ENCODE peak calls at places on chromosomes 12 and 14, in ten cellular contexts. Y, C, P, L, Z, F, B, R, A and O are unnamed samples.

GRCh38 chr14:74846968-74847549 is 28.9 kb downstream of the PROX2 start:
- DNase-seq in F (peak), B (no peak), C (peak), L (peak), R (peak), Y (no peak), A (no peak), Z (no peak), P (no peak), O (no peak)

GRCh38 chr14:105075364-105076295 is 10.4 kb upstream of the GPR132 start:
- DNase-seq in Z (no peak), L (no peak), F (peak), P (peak), R (no peak), A (no peak), C (peak), Y (no peak), B (peak), O (no peak)

GRCh38 chr12:4763549-4763948 is 43.3 kb downstream of the GALNT8 start:
- DNase-seq in R (no peak), C (no peak), A (no peak), Y (peak), P (no peak), L (peak), Z (no peak), B (peak), F (no peak), O (no peak)

GRCh38 chr14:55111122-55111705 is 17.8 kb upstream of the LGALS3 start:
- DNase-seq in P (no peak), F (no peak), L (no peak), B (no peak), Z (no peak), Y (no peak), A (no peak), C (no peak), R (no peak), O (no peak)

GRCh38 chr14:55518391-55518790 is 61.6 kb upstream of the KTN1 start:
- DNase-seq in F (peak), P (no peak), Z (no peak), A (no peak), L (no peak), R (no peak), Y (no peak), C (no peak), B (no peak), O (no peak)

GRCh38 chr12:56993346-56993745 is 13.0 kb downstream of the ZBTB39 start:
- DNase-seq in Z (no peak), C (no peak), L (no peak), P (no peak), R (no peak), A (no peak), F (no peak), Y (peak), B (no peak), O (no peak)

GRCh38 chr12:12736759-12737676 is 19.9 kb downstream of the CDKN1B start:
- DNase-seq in F (peak), Y (no peak), P (no peak), A (no peak), R (peak), C (peak), Z (no peak), L (peak), B (no peak), O (no peak)

GRCh38 chr12:32089156-32089950 is 17.3 kb upstream of the BICD1 start:
- DNase-seq in F (no peak), Z (no peak), R (no peak), Y (no peak), P (no peak), A (no peak), C (no peak), B (peak), L (peak), O (no peak)

GRCh38 chr12:108511633-108512540 is 3.2 kb upstream of the FICD start:
- DNase-seq in R (peak), B (peak), F (peak), P (peak), Y (peak), L (peak), A (peak), Z (peak), C (peak), O (peak)

GRCh38 chr14:22282429-22282828 is 306.6 kb downstream of the DAD1 start:
- DNase-seq in P (no peak), C (no peak), A (no peak), F (no peak), R (no peak), Z (no peak), L (no peak), Y (no peak), B (no peak), O (no peak)

GRCh38 chr14:97066068-97066899 is 269.1 kb downstream of the VRK1 start:
- DNase-seq in R (no peak), L (no peak), Y (no peak), C (no peak), P (no peak), A (no peak), B (no peak), F (no peak), Z (no peak), O (no peak)

GRCh38 chr14:90053044-90053443 is 8.8 kb upstream of the KCNK13 start:
- DNase-seq in L (peak), Z (no peak), P (no peak), R (peak), F (no peak), A (no peak), Y (no peak), C (peak), B (no peak), O (peak)

GRCh38 chr12:97960225-97960624 is 497.6 kb downstream of the RMST start:
- DNase-seq in B (no peak), C (no peak), F (no peak), P (no peak), L (no peak), Z (no peak), Y (no peak), A (no peak), R (no peak), O (no peak)

GRCh38 chr12:108939594-108939993 is 59.7 kb downstream of the DAO start:
- DNase-seq in Z (no peak), C (peak), L (peak), R (peak), Y (no peak), F (peak), B (peak), A (no peak), P (peak), O (no peak)

DNA sequence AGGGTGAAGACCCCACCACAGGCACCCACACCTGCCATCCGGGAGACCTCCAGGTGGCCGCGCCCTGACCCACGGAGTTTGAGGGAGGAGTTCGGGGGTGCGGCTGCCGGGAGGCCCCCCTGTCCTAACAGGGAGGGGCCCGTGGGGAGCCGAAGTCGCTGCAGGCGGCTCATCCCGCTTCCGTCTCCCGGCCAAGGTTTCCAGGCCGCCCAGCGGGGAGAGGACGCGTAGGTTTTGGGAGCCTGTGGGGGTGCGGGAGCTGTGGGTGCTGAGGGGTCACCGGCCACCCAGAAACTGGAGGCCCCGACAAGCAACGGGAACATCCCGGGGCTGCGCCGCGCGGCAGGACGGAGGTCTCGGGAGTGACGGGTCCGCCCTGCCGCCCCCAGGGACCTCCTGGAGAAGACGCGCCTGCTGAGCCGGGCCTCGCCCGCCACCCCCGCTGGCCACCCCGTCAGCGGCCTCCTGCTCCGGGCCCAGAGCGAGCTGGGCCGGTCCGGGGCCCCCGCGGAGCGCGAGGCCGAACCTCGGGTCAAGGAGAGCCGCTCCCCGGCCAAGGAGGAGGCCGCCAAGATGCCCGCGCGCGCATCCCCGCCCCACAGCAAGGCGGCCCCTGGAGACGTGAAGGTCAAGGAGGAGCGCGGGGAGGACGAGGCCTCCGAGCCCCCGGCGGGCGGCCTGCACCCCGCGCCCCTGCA is 27.7 kb downstream of the LRCOL1 start:
- DNase-seq in L (no peak), C (no peak), R (no peak), A (no peak), P (no peak), Y (no peak), Z (no peak), F (no peak), B (no peak), O (no peak)
- H3K4me3 ChIP-seq in L (no peak), C (no peak), R (no peak), A (peak), P (no peak), Y (peak), Z (no peak), F (peak), B (no peak), O (no peak)

GRCh38 chr14:59293934-59294661 is 105.6 kb downstream of the DAAM1 start:
- DNase-seq in R (no peak), P (no peak), F (no peak), C (peak), B (no peak), Z (no peak), L (no peak), A (no peak), Y (no peak), O (no peak)
- TF ChIP-seq CTCF in R (no peak), P (no peak), F (no peak), C (no peak), B (no peak), Z (no peak), L (no peak), A (no peak), Y (no peak), O (no peak)

DNA sequence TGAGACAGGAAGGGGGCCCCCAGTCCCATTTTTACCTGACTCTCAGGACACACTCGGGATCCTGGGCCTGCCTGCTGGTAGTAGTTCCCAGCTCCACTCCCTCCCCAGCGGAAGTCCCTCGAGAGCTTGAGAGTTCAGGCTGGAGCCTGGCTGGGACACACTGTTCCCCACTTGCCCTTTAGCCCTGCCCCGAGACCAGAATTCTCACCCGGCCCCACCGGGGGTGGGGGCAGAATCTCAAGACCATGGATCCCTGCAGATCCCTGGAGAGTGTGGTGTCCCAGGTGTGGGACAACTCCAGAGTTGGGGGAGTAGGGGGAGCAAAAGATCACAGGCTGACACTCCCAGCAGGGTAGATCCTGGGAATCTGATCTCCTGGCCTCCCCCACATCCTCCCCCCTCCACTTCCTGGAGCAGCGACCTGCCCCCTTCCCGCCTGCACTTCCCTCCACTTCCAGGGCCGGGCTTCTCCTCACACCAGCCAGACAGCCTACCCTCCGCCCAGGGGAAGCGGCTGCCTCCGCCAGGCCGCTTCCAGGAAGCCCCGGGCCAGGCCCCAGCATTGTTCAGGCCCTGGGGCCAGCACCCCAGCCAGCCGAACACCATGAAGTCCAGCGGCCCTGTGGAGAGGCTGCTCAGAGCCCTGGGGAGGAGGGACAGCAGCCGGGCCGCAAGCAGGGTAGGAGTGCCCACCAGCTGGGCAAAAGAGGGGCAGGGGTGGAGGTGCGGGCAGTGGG is at the start of gene TNS2:
- DNase-seq in Y (peak), A (peak), C (peak), B (peak), Z (no peak), R (peak), P (no peak), L (peak), F (peak), O (no peak)
- H3K4me3 ChIP-seq in Y (peak), A (peak), C (peak), B (no peak), Z (peak), R (peak), P (peak), L (peak), F (peak), O (peak)

GRCh38 chr12:126617312-126617711 is 1552.1 kb downstream of the AACS start:
- DNase-seq in Z (no peak), Y (no peak), L (no peak), P (no peak), C (no peak), A (no peak), R (no peak), B (peak), F (no peak), O (no peak)
- TF ChIP-seq CTCF in Z (no peak), Y (no peak), L (no peak), P (peak), C (peak), A (no peak), R (peak), B (peak), F (peak), O (peak)

GRCh38 chr12:42483534-42483857 is 106.0 kb downstream of the PRICKLE1 start:
- DNase-seq in F (no peak), C (peak), P (no peak), B (peak), R (no peak), Y (no peak), A (no peak), Z (no peak), L (no peak), O (no peak)

GRCh38 chr12:42484996-42485395 is 104.5 kb downstream of the PRICKLE1 start:
- DNase-seq in R (no peak), A (no peak), Y (no peak), P (no peak), L (no peak), F (no peak), C (peak), B (no peak), Z (no peak), O (no peak)

GRCh38 chr12:42482820-42483533 is 106.6 kb downstream of the PRICKLE1 start:
- DNase-seq in Y (no peak), L (peak), R (peak), P (peak), F (peak), Z (no peak), A (peak), C (peak), B (peak), O (no peak)

GRCh38 chr12:42486407-42486806 is 103.1 kb downstream of the PRICKLE1 start:
- DNase-seq in Y (no peak), C (no peak), Z (no peak), L (no peak), F (no peak), R (no peak), B (no peak), P (no peak), A (no peak), O (no peak)

DNA sequence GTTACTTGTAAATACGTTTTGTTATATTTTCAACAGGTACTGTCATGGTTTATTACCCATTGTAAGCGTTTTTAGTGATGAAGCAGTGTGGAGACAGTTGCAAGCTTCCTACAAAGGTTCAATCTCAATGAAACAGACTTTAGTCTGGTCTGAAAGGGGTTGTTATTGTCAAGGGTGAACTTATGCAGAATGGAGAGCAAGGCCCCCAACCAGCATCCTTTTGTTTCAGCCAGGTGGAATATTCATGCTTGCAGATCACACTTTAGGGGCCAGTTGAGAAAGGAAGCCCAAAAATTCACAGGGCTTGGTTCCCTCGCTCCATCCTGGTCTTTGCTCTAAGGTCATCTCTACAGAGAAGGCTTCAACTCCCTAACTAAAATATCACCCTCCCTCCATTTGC is 103.7 kb downstream of the PRICKLE1 start:
- DNase-seq in L (no peak), R (no peak), F (no peak), A (no peak), C (no peak), Y (no peak), B (no peak), Z (no peak), P (no peak), O (no peak)
- H3K4me3 ChIP-seq in L (no peak), R (no peak), F (no peak), A (no peak), C (no peak), Y (no peak), B (no peak), Z (no peak), P (no peak), O (no peak)

DNA sequence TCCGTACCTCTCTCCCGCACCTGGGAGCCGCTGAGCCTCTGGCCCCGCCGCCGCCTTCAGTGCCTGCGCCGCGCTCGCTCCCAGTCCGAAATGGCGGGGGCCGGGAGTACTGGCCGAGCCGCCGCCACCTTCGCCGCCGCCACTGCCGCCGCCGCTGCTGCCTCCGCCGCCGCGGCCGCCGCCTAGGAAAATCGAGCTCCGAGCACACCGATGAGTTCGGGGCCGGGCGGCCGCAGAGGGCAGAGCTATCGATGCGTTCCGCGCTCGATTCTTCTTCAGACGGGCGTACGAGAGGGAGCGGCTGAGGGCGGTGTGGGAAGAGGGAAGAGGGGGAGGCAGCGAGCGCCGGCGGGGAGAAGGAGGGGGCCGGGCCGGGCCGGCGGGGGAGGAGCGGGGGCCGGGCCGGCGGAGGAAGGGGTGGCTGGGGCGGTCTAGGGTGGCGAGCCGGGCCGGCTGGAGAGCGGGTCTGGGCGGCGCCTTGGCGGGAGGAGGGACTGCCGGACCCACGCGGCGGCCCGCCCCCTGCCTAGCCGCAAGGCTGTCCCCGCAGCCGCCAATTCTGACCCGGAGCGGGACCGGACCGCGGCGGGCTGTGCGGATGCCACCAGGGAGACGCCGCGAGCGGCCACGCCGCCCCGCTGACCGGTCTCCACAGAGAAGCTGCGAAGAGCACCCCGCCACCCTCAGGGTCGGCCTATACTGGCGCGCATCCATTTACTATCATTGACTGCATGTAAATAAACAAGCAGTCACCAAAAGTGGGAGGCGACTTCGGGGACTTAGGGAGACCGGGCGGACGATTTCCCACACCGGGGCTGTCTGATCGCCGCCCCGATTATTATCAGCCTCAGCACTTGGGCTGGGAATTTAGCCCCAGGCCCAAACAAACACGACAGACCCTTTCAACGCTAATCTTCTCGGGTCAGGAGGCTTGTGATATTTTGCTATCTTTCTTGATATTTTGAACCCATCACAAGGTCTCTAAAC is at the start of gene KRAS:
- DNase-seq in A (peak), Y (peak), P (peak), Z (peak), B (peak), L (peak), C (peak), R (peak), F (peak), O (peak)
- TF ChIP-seq CTCF in A (no peak), Y (peak), P (no peak), Z (no peak), B (no peak), L (no peak), C (no peak), R (no peak), F (no peak), O (no peak)

GRCh38 chr14:61474021-61474420 is 152.6 kb downstream of the PRKCH start:
- DNase-seq in Z (no peak), B (no peak), F (no peak), A (no peak), R (no peak), P (no peak), C (no peak), Y (no peak), L (no peak), O (no peak)

GRCh38 chr14:61475316-61475715 is 153.9 kb downstream of the PRKCH start:
- DNase-seq in Y (no peak), L (peak), F (peak), R (peak), Z (no peak), P (peak), B (no peak), A (no peak), C (peak), O (no peak)

GRCh38 chr14:61472801-61473376 is 151.5 kb downstream of the PRKCH start:
- DNase-seq in A (no peak), L (no peak), C (peak), F (peak), B (no peak), Y (no peak), Z (no peak), P (peak), R (peak), O (no peak)

GRCh38 chr14:61476105-61476736 is 154.8 kb downstream of the PRKCH start:
- DNase-seq in Z (no peak), R (no peak), A (no peak), Y (no peak), C (no peak), L (no peak), F (no peak), B (no peak), P (no peak), O (no peak)

GRCh38 chr14:61474671-61475070 is 153.3 kb downstream of the PRKCH start:
- DNase-seq in Z (no peak), L (no peak), B (no peak), P (peak), A (no peak), Y (no peak), C (no peak), F (no peak), R (no peak), O (no peak)
- H3K4me3 ChIP-seq in Z (no peak), L (no peak), B (no peak), P (no peak), A (no peak), Y (no peak), C (no peak), F (no peak), R (no peak), O (no peak)

GRCh38 chr12:119319638-119320037 is 14.9 kb upstream of the CCDC60 start:
- DNase-seq in A (no peak), L (no peak), C (no peak), Z (no peak), B (no peak), F (no peak), P (no peak), R (no peak), Y (no peak), O (no peak)
- TF ChIP-seq CTCF in A (no peak), L (no peak), C (no peak), Z (no peak), B (no peak), F (no peak), P (no peak), R (no peak), Y (peak), O (no peak)

GRCh38 chr12:132600048-132601032 is 10.0 kb downstream of the LRCOL1 start:
- DNase-seq in Y (no peak), C (peak), P (peak), L (peak), A (peak), R (peak), B (peak), F (peak), Z (no peak), O (no peak)
- H3K4me3 ChIP-seq in Y (peak), C (peak), P (peak), L (peak), A (peak), R (peak), B (peak), F (peak), Z (peak), O (peak)